ENCODE peak calls at places on chromosome 17, in five cellular contexts. V is head of caudate nucleus, E is activated gamma-delta T cell, J is Daoy, W is fibroblast of mammary gland. R is an unnamed sample.

GRCh38 chr17:45135978-45136791 is 698 bp downstream of the ACBD4 start:
- DNase-seq in E (no peak), J (no peak), W (no peak), V (no peak), R (no peak)

GRCh38 chr17:80259642-80260535 is 763 bp upstream of the RNF213 start:
- DNase-seq in E (peak; percentile 76), V (peak; percentile 75), W (peak; percentile 43), J (peak; percentile 75), R (peak; percentile 79)

GRCh38 chr17:77299256-77300015 is 158.7 kb downstream of the SEC14L1 start:
- DNase-seq in V (no peak), W (no peak), J (no peak), E (no peak), R (no peak)

GRCh38 chr17:44775136-44775837 is 16.5 kb downstream of the ADAM11 start:
- DNase-seq in V (peak; percentile 98), E (peak; percentile 88), W (peak; percentile 95), J (no peak), R (peak; percentile 100)

GRCh38 chr17:4553669-4554068 is 1.5 kb downstream of the MYBBP1A start:
- DNase-seq in E (no peak), W (no peak), J (peak; percentile 16), V (no peak), R (no peak)

GRCh38 chr17:37518816-37519215 is 29.1 kb downstream of the DUSP14 start:
- DNase-seq in V (peak; percentile 33), W (peak; percentile 15), E (no peak), J (no peak), R (no peak)

GRCh38 chr17:77125432-77125901 is 15.3 kb upstream of the SEC14L1 start:
- DNase-seq in W (peak; percentile 84), J (peak; percentile 95), V (no peak), E (no peak), R (no peak)

GRCh38 chr17:76691379-76692191 is 19.2 kb downstream of the MXRA7 start:
- DNase-seq in J (no peak), V (no peak), W (no peak), E (no peak), R (no peak)

GRCh38 chr17:17096438-17097178 is 54.4 kb downstream of the MPRIP start:
- DNase-seq in E (no peak), J (no peak), W (peak; percentile 32), V (peak; percentile 54), R (no peak)

GRCh38 chr17:50065056-50065455 is 9.1 kb downstream of the ITGA3 start:
- DNase-seq in W (no peak), J (no peak), E (no peak), V (no peak), R (no peak)

GRCh38 chr17:44448412-44448811 is 54.8 kb downstream of the GPATCH8 start:
- DNase-seq in V (no peak), W (no peak), J (no peak), E (no peak), R (no peak)

GRCh38 chr17:45813051-45813731 is 29.1 kb downstream of the CRHR1 start:
- DNase-seq in J (peak; percentile 45), V (peak; percentile 87), E (no peak), W (no peak), R (peak; percentile 50)

GRCh38 chr17:61880589-61881102 is 17.3 kb upstream of the BRIP1 start:
- DNase-seq in W (no peak), V (no peak), J (no peak), E (no peak), R (no peak)

GRCh38 chr17:65547253-65547670 is 14.2 kb downstream of the AXIN2 start:
- DNase-seq in V (no peak), W (peak; percentile 55), E (no peak), J (no peak), R (no peak)

GRCh38 chr17:10094806-10095205 is 103.6 kb downstream of the GAS7 start:
- DNase-seq in V (no peak), W (no peak), J (no peak), E (no peak), R (no peak)

GRCh38 chr17:18040287-18040858 is 1.2 kb downstream of the GID4 start:
- DNase-seq in W (no peak), V (no peak), E (no peak), J (no peak), R (no peak)

GRCh38 chr17:44969144-44969780 is 1.2 kb upstream of the C1QL1 start:
- DNase-seq in E (no peak), V (no peak), W (no peak), J (no peak), R (no peak)

GRCh38 chr17:45992904-45993303 is 6.1 kb upstream of the STH start:
- DNase-seq in V (no peak), W (no peak), E (no peak), J (no peak), R (no peak)

GRCh38 chr17:12624221-12624620 is 41.5 kb upstream of the MYOCD start:
- DNase-seq in J (no peak), E (no peak), W (peak; percentile 72), V (no peak), R (peak; percentile 63)

GRCh38 chr17:17420035-17420434 is 56.8 kb upstream of the MED9 start:
- DNase-seq in V (no peak), W (no peak), E (no peak), J (no peak), R (no peak)

GRCh38 chr17:17216776-17217175 is 10.6 kb upstream of the PLD6 start:
- DNase-seq in W (no peak), J (no peak), E (no peak), V (no peak), R (no peak)

GRCh38 chr17:58254803-58255202 is 16.4 kb downstream of the LPO start:
- DNase-seq in J (no peak), W (no peak), V (no peak), E (no peak), R (no peak)

GRCh38 chr17:40130352-40131042 is 8.7 kb downstream of the MSL1 start:
- DNase-seq in J (no peak), V (peak; percentile 41), W (no peak), E (no peak), R (no peak)

GRCh38 chr17:19415806-19416775 is 5.1 kb downstream of the RNF112 start:
- DNase-seq in E (no peak), V (no peak), J (no peak), W (no peak), R (no peak)

GRCh38 chr17:27414271-27414670 is 42.0 kb upstream of the KSR1 start:
- DNase-seq in V (no peak), W (no peak), E (no peak), J (peak; percentile 43), R (no peak)

GRCh38 chr17:41322264-41322902 is 6.9 kb upstream of the KRTAP17-1 start:
- DNase-seq in V (no peak), W (peak; percentile 79), E (no peak), J (peak; percentile 35), R (peak; percentile 21)

GRCh38 chr17:82795615-82796014 is 43.8 kb downstream of the TBCD start:
- DNase-seq in W (no peak), E (no peak), J (no peak), V (no peak), R (no peak)

GRCh38 chr17:68289473-68289872 is 1.5 kb downstream of the SLC16A6 start:
- DNase-seq in V (no peak), J (no peak), E (no peak), W (no peak), R (no peak)

GRCh38 chr17:60947100-60947499 is 269.4 kb downstream of the BCAS3 start:
- DNase-seq in W (peak; percentile 81), V (no peak), J (no peak), E (no peak), R (no peak)

GRCh38 chr17:12492450-12492849 is 173.2 kb upstream of the MYOCD start:
- DNase-seq in E (no peak), V (no peak), J (no peak), W (peak; percentile 45), R (no peak)